ENCODE peak calls at places on chromosomes 7 and 10, in five cellular contexts. M, Y, C, B and E are unnamed samples.

GRCh38 chr10:4453276-4453675 is 372.7 kb upstream of the AKR1E2 start:
- DNase-seq in M (no peak), Y (no peak), C (no peak), B (no peak), E (no peak)

GRCh38 chr7:121557034-121557892 is 161.2 kb upstream of the FAM3C start:
- DNase-seq in M (no peak), Y (no peak), C (no peak), B (no peak), E (no peak)

GRCh38 chr10:80945267-80945880 is 407.7 kb downstream of the SH2D4B start:
- DNase-seq in M (no peak), Y (no peak), C (no peak), B (no peak), E (no peak)

GRCh38 chr7:13050703-13051102 is 363.3 kb downstream of the ARL4A start:
- DNase-seq in M (peak), Y (peak), C (no peak), B (no peak), E (no peak)

GRCh38 chr7:44388089-44388970 is 62.9 kb upstream of the CAMK2B start:
- DNase-seq in M (no peak), Y (no peak), C (no peak), B (no peak), E (no peak)

GRCh38 chr7:138752568-138753518 is 45.0 kb upstream of the TMEM213 start:
- DNase-seq in M (peak), Y (no peak), C (peak), B (no peak), E (peak)

GRCh38 chr7:12951397-12951801 is 264.0 kb downstream of the ARL4A start:
- DNase-seq in M (peak), Y (peak), C (no peak), B (no peak), E (no peak)

GRCh38 chr7:134515569-134516468 is 11.5 kb upstream of the AKR1B10 start:
- DNase-seq in M (peak), Y (peak), C (no peak), B (no peak), E (no peak)

GRCh38 chr7:2247141-2247985 is 5.3 kb downstream of the NUDT1 start:
- DNase-seq in M (peak), Y (peak), C (no peak), B (no peak), E (no peak)

GRCh38 chr10:86313621-86314041 is 53.0 kb downstream of the GRID1 start:
- DNase-seq in M (no peak), Y (no peak), C (no peak), B (no peak), E (no peak)

GRCh38 chr10:132169031-132169765 is 17.6 kb upstream of the DPYSL4 start:
- DNase-seq in M (no peak), Y (no peak), C (no peak), B (no peak), E (peak)

GRCh38 chr7:38224392-38224791 is 46.3 kb downstream of the STARD3NL start:
- DNase-seq in M (no peak), Y (no peak), C (no peak), B (no peak), E (no peak)

GRCh38 chr7:138891446-138891810 is 89.8 kb downstream of the KIAA1549 start:
- DNase-seq in M (no peak), Y (no peak), C (no peak), B (no peak), E (no peak)

GRCh38 chr7:71566991-71567390 is 435.0 kb downstream of the GALNT17 start:
- DNase-seq in M (no peak), Y (no peak), C (no peak), B (no peak), E (no peak)

GRCh38 chr10:116836087-116836486 is 13.2 kb upstream of the ENO4 start:
- DNase-seq in M (no peak), Y (no peak), C (no peak), B (no peak), E (peak)

GRCh38 chr7:108072739-108073138 is 57.4 kb downstream of the LAMB4 start:
- DNase-seq in M (no peak), Y (no peak), C (no peak), B (no peak), E (no peak)

GRCh38 chr7:104956753-104957450 is 57.1 kb upstream of the KMT2E start:
- DNase-seq in M (no peak), Y (peak), C (no peak), B (no peak), E (no peak)

GRCh38 chr10:132685121-132685891 is 100.6 kb downstream of the NKX6-2 start:
- DNase-seq in M (peak), Y (peak), C (peak), B (peak), E (peak)

GRCh38 chr10:21496285-21497176 is 29.0 kb downstream of the SKIDA1 start:
- DNase-seq in M (peak), Y (peak), C (peak), B (peak), E (peak)

GRCh38 chr10:71837085-71837827 is 13.8 kb downstream of the PSAP start:
- DNase-seq in M (peak), Y (no peak), C (no peak), B (no peak), E (no peak)

GRCh38 chr10:84138478-84139125 is 707 bp upstream of the GHITM start:
- DNase-seq in M (no peak), Y (peak), C (peak), B (peak), E (no peak)

GRCh38 chr7:91945476-91945875 is 4.8 kb downstream of the AKAP9 start:
- DNase-seq in M (no peak), Y (peak), C (no peak), B (no peak), E (no peak)